ENCODE peak calls at places on chromosomes 16 and 17, in six cellular contexts. J is endothelial cell of umbilical vein, R is gastrocnemius medialis, D is prostate gland, V is A549, K is H1. G is an unnamed sample.

GRCh38 chr16:65336169-65336568 is 214.3 kb upstream of the CDH11 start:
- DNase-seq in K (no peak), D (no peak), V (no peak), R (no peak), J (peak; percentile 32), G (no peak)

GRCh38 chr16:89050868-89051311 is 42.8 kb upstream of the ACSF3 start:
- DNase-seq in D (no peak), J (no peak), K (no peak), V (no peak), R (no peak), G (no peak)

GRCh38 chr17:16354585-16354984 is 1.3 kb upstream of the CENPV start:
- DNase-seq in D (no peak), R (peak; percentile 6), J (no peak), V (no peak), K (no peak), G (no peak)

GRCh38 chr16:21628772-21629171 is 23.6 kb downstream of the IGSF6 start:
- DNase-seq in R (no peak), V (no peak), J (no peak), K (no peak), D (no peak), G (no peak)

GRCh38 chr17:16880843-16881230 is 91.1 kb downstream of the TNFRSF13B start:
- DNase-seq in K (no peak), D (no peak), R (no peak), J (no peak), V (no peak), G (no peak)

GRCh38 chr17:58279736-58280479 is 827 bp downstream of the MPO start:
- DNase-seq in J (no peak), D (no peak), K (no peak), V (no peak), R (no peak), G (peak; percentile 73)

GRCh38 chr16:84532299-84532724 is 27.9 kb upstream of the MEAK7 start:
- DNase-seq in V (peak; percentile 85), J (peak; percentile 93), R (peak; percentile 70), D (peak; percentile 35), K (peak; percentile 87), G (no peak)

GRCh38 chr17:60248618-60249516 is 99.1 kb downstream of the CA4 start:
- DNase-seq in K (no peak), R (no peak), D (no peak), V (no peak), J (peak; percentile 87), G (no peak)

GRCh38 chr16:50718061-50718760 is 23.7 kb upstream of the CYLD start:
- DNase-seq in D (no peak), V (no peak), R (no peak), J (no peak), K (no peak), G (no peak)

GRCh38 chr17:41322264-41322902 is 6.9 kb upstream of the KRTAP17-1 start:
- DNase-seq in J (peak; percentile 49), V (peak; percentile 68), R (no peak), D (peak; percentile 43), K (no peak), G (peak; percentile 39)

GRCh38 chr16:55543470-55543869 is 23.0 kb upstream of the CAPNS2 start:
- DNase-seq in D (no peak), J (peak; percentile 47), K (no peak), V (peak; percentile 31), R (no peak), G (peak; percentile 21)

GRCh38 chr16:10751291-10751697 is 7.7 kb downstream of the NUBP1 start:
- DNase-seq in J (no peak), R (no peak), K (no peak), D (no peak), V (no peak), G (no peak)

GRCh38 chr16:67995423-67995822 is 3.9 kb downstream of the DPEP2 start:
- DNase-seq in K (no peak), R (no peak), J (no peak), V (no peak), D (no peak), G (peak; percentile 64)
- H3K4me3 ChIP-seq in K (no peak overlapping the region), R (no peak overlapping the region), J (no peak overlapping the region), V (no peak overlapping the region), D (no peak overlapping the region), G (no peak overlapping the region)

GRCh38 chr16:4726616-4727015 is 7.5 kb downstream of the ANKS3 start:
- DNase-seq in D (no peak), K (no peak), J (no peak), V (no peak), R (no peak), G (no peak)

GRCh38 chr16:4724661-4725270 is 9.3 kb downstream of the ANKS3 start:
- DNase-seq in J (no peak), R (no peak), V (no peak), K (no peak), D (no peak), G (no peak)

GRCh38 chr16:4728676-4729075 is 5.4 kb downstream of the ANKS3 start:
- DNase-seq in V (no peak), D (no peak), R (no peak), J (no peak), K (no peak), G (no peak)

GRCh38 chr16:4718466-4718865 is 15.6 kb downstream of the ANKS3 start:
- DNase-seq in K (no peak), D (no peak), R (no peak), J (no peak), V (no peak), G (no peak)

DNA sequence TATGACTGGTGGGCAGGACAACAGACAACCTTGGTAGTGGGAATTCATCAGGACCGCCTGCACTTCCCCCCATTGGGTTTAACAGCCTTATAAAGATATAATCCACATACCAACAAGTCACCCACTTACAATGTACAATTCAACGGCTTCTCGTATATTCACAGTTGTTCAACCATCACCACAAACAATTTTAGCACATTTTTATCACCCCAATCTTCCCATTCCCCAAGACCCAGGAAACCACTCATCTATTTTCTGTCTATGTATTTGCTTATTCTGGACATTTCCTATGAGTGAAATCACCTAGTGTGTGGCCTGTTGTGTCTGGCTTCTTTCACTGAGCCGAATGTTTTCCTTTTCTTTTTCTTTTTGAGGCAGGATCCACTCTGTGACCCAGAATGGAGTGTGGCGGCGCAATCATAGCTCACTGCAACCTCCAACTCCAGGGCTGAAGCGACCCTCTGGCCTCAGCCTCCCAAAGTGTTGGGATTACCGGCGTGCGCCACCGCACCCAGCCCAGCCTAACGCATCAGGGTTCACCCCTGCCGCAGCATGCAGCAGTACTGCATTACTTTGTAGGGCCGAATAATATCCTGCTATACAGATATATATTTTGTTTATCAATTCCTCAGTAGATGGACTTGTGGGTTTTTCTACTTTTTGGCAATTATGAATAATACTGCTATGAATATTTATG is 10.9 kb downstream of the ANKS3 start:
- DNase-seq in V (no peak), R (no peak), D (no peak), K (no peak), J (no peak), G (no peak)
- TF ChIP-seq POLR2A in V (no peak), R (no peak), D (no peak), K (no peak), J (no peak), G (no peak)

GRCh38 chr16:82761236-82761635 is 134.5 kb downstream of the CDH13 start:
- DNase-seq in K (no peak), J (peak; percentile 77), R (peak; percentile 89), D (peak; percentile 76), V (no peak), G (no peak)
- H3K4me3 ChIP-seq in K (no peak overlapping the region), J (no peak overlapping the region), R (peak overlapping the region; percentile 38), D (no peak overlapping the region), V (no peak overlapping the region), G (no peak overlapping the region)

GRCh38 chr17:78777886-78778285 is 4.2 kb downstream of the CYTH1 start:
- DNase-seq in K (no peak), J (no peak), R (no peak), V (no peak), D (no peak), G (no peak)

GRCh38 chr17:78780852-78781338 is 1.2 kb downstream of the CYTH1 start:
- DNase-seq in J (no peak), V (no peak), R (no peak), K (no peak), D (no peak), G (no peak)

GRCh38 chr17:78781339-78782304 is at the start of gene CYTH1:
- DNase-seq in V (peak; percentile 41), J (peak; percentile 41), K (no peak), R (peak; percentile 56), D (no peak), G (peak; percentile 62)

GRCh38 chr17:78780335-78780734 is 1.7 kb downstream of the CYTH1 start:
- DNase-seq in J (no peak), K (no peak), V (no peak), R (no peak), D (no peak), G (no peak)

GRCh38 chr17:78779848-78780247 is 2.2 kb downstream of the CYTH1 start:
- DNase-seq in K (no peak), R (no peak), J (no peak), D (peak; percentile 51), V (no peak), G (no peak)
- TF ChIP-seq POLR2A in K (no peak), R (no peak), J (no peak), D (peak; percentile 20), V (no peak), G (no peak)

DNA sequence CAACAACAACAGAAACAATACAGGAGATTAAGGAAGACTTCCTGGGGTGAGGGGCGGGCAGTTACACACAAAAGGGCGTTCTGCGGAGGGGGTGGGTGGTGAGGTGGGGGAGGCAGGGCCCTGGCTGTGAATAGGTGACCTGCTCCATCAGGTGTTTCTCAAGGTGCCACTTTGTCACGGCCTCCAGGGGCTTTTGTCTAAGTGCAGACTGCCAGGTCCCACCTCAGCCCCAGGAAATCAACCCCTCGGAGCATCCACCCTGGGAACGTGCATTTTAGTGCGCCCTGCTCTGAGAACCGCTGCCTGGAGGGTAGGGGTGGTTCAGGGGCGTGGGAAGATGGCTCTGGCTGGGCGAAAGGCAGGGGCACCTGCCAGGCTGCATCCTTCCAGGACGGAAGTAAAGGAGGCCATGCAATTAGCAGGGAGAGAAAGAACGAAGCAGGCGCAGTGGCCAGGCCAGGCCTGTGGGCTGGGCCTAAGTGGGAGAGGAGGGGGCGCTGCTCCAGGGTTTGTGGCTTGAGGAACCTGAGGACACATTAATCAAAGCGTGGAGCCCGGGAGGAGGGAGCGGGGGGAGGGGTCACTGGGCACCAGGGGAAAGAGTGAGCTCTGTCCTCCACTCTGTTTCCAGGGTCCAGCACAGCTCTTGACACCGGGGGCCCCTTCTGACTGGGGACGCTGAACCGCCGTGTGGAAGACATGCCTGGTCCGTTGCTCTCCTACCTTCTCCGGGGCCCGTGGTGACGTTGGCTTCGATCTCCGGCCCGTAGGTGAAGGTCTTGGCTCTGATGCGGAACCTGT is 49.4 kb upstream of the CDC42EP4 start:
- DNase-seq in V (no peak), R (no peak), D (no peak), K (no peak), J (no peak), G (no peak)
- H3K4me3 ChIP-seq in V (no peak overlapping the region), R (no peak overlapping the region), D (no peak overlapping the region), K (peak overlapping the region; percentile 21), J (no peak overlapping the region), G (no peak overlapping the region)

GRCh38 chr17:19717031-19717360 is 612 bp upstream of the SLC47A2 start:
- DNase-seq in J (no peak), V (no peak), K (no peak), R (no peak), D (no peak), G (no peak)
- TF ChIP-seq POLR2A in J (no peak), V (no peak), K (no peak), R (no peak), D (no peak), G (no peak)

G was measured in NB4.